ENCODE peak calls at places on chromosome 11, in ten cellular contexts. B is K562, M is stomach, I is testis, U is A549, H is adrenal gland, V is transverse colon, X is ovary, Z is right lobe of liver, D is heart left ventricle. K is an unnamed sample. For H3K4me1 and H3K9me3, the result is how much of the 10 kb centered on the place peaks cover.

GRCh38 chr11:45453721-45454120 is 167.6 kb upstream of the SYT13 start:
- DNase-seq in B (no peak), M (no peak), I (no peak), U (no peak), H (no peak), V (no peak), X (no peak), Z (no peak), D (no peak), K (no peak)

GRCh38 chr11:132848336-132848735 is 684.0 kb downstream of the OPCML start:
- DNase-seq in B (no peak), M (no peak), I (no peak), U (no peak), H (no peak), V (no peak), X (no peak), Z (no peak), D (no peak), K (no peak)

GRCh38 chr11:60774726-60775125 is 10.4 kb upstream of the MS4A10 start:
- DNase-seq in B (no peak), M (no peak), I (no peak), U (no peak), H (no peak), V (no peak), X (no peak), Z (no peak), D (no peak), K (no peak)

GRCh38 chr11:134032501-134033091 is 36.3 kb upstream of the JAM3 start:
- DNase-seq in B (no peak), M (no peak), I (peak), U (no peak), H (no peak), V (no peak), X (no peak), Z (no peak), D (peak), K (peak)

GRCh38 chr11:117816846-117817212 is 7.7 kb downstream of the FXYD2 start:
- DNase-seq in B (no peak), M (no peak), I (no peak), U (no peak), H (peak), V (no peak), X (no peak), Z (no peak), D (peak), K (no peak)

GRCh38 chr11:102120006-102120405 is 9.8 kb downstream of the YAP1 start:
- DNase-seq in B (no peak), M (no peak), I (no peak), U (peak), H (no peak), V (no peak), X (no peak), Z (no peak), D (no peak), K (no peak)

GRCh38 chr11:14275081-14275480 is 83.9 kb downstream of the RRAS2 start:
- DNase-seq in B (no peak), M (no peak), I (no peak), U (no peak), H (no peak), V (no peak), X (no peak), Z (no peak), D (no peak), K (no peak)

GRCh38 chr11:61695917-61696316 is 15.7 kb downstream of the DAGLA start:
- DNase-seq in B (no peak), M (peak), I (peak), U (peak), H (peak), V (peak), X (peak), Z (peak), D (peak), K (peak)

GRCh38 chr11:75078233-75078632 is 18.4 kb downstream of the OR2AT4 start:
- DNase-seq in B (no peak), M (no peak), I (no peak), U (no peak), H (no peak), V (no peak), X (no peak), Z (no peak), D (no peak), K (no peak)

GRCh38 chr11:33542921-33543320 is 157.7 kb downstream of the C11orf91 start:
- DNase-seq in B (peak), M (peak), I (peak), U (peak), H (peak), V (peak), X (peak), Z (peak), D (no peak), K (peak)

GRCh38 chr11:29685361-29685760 is 331.5 kb downstream of the KCNA4 start:
- DNase-seq in B (no peak), M (no peak), I (no peak), U (no peak), H (no peak), V (no peak), X (no peak), Z (no peak), D (no peak), K (no peak)

GRCh38 chr11:69636512-69636866 is 4.5 kb upstream of the CCND1 start:
- DNase-seq in B (no peak), M (peak), I (peak), U (peak), H (peak), V (peak), X (peak), Z (peak), D (peak), K (no peak)

GRCh38 chr11:45857834-45858492 is 10.7 kb downstream of the CRY2 start:
- DNase-seq in B (no peak), M (peak), I (peak), U (no peak), H (peak), V (no peak), X (peak), Z (no peak), D (no peak), K (peak)

GRCh38 chr11:79940976-79941735 is 500.3 kb upstream of the TENM4 start:
- DNase-seq in B (no peak), M (no peak), I (no peak), U (no peak), H (no peak), V (no peak), X (no peak), Z (no peak), D (no peak), K (no peak)

GRCh38 chr11:57001674-57002401 is 13.1 kb downstream of the OR5AK2 start:
- DNase-seq in B (peak), M (no peak), I (no peak), U (no peak), H (no peak), V (no peak), X (no peak), Z (no peak), D (no peak), K (no peak)

GRCh38 chr11:134592391-134592990 is 180.4 kb upstream of the B3GAT1 start:
- DNase-seq in B (peak), M (peak), I (peak), U (no peak), H (peak), V (peak), X (no peak), Z (peak), D (no peak), K (no peak)

GRCh38 chr11:118417801-118418200 is 16.4 kb downstream of the ATP5MG start:
- DNase-seq in B (no peak), M (no peak), I (no peak), U (no peak), H (no peak), V (no peak), X (no peak), Z (no peak), D (no peak), K (no peak)

GRCh38 chr11:18676803-18677202 is 21.8 kb upstream of the TMEM86A start:
- DNase-seq in B (no peak), M (no peak), I (no peak), U (no peak), H (no peak), V (no peak), X (no peak), Z (no peak), D (no peak), K (no peak)

GRCh38 chr11:46808804-46809431 is 37.2 kb downstream of the CKAP5 start:
- DNase-seq in B (peak), M (no peak), I (no peak), U (peak), H (no peak), V (no peak), X (no peak), Z (no peak), D (no peak), K (no peak)

GRCh38 chr11:30760341-30760740 is 174.2 kb upstream of the MPPED2 start:
- DNase-seq in B (no peak), M (no peak), I (no peak), U (no peak), H (no peak), V (no peak), X (no peak), Z (no peak), D (no peak), K (no peak)

GRCh38 chr11:118152552-118153471 is at the start of gene SCN4B:
- DNase-seq in B (peak), M (peak), I (peak), U (peak), H (peak), V (peak), X (peak), Z (peak), D (peak), K (peak)

GRCh38 chr11:26418391-26418790 is 86.5 kb downstream of the ANO3 start:
- DNase-seq in B (no peak), M (no peak), I (no peak), U (no peak), H (no peak), V (no peak), X (no peak), Z (no peak), D (no peak), K (no peak)

GRCh38 chr11:9625158-9625557 is 38.7 kb upstream of the SWAP70 start:
- DNase-seq in B (no peak), M (no peak), I (peak), U (no peak), H (no peak), V (no peak), X (no peak), Z (no peak), D (no peak), K (peak)

GRCh38 chr11:7826316-7826715 is 29.6 kb upstream of the OR5P2 start:
- DNase-seq in B (no peak), M (no peak), I (no peak), U (no peak), H (no peak), V (no peak), X (no peak), Z (no peak), D (no peak), K (no peak)

GRCh38 chr11:10666556-10666955 is 27.0 kb downstream of the IRAG1 start:
- DNase-seq in B (peak), M (no peak), I (no peak), U (no peak), H (no peak), V (no peak), X (no peak), Z (no peak), D (no peak), K (no peak)

GRCh38 chr11:44178381-44178780 is 82.9 kb downstream of the EXT2 start:
- DNase-seq in B (peak), M (no peak), I (no peak), U (no peak), H (no peak), V (no peak), X (no peak), Z (no peak), D (no peak), K (no peak)

GRCh38 chr11:134664863-134665535 is 253.0 kb upstream of the B3GAT1 start:
- DNase-seq in B (no peak), M (peak), I (no peak), U (no peak), H (no peak), V (no peak), X (no peak), Z (no peak), D (no peak), K (no peak)

GRCh38 chr11:7538023-7538422 is 24.2 kb downstream of the PPFIBP2 start:
- DNase-seq in B (no peak), M (no peak), I (peak), U (no peak), H (no peak), V (no peak), X (no peak), Z (no peak), D (no peak), K (peak)

GRCh38 chr11:69447786-69448185 is 33.7 kb upstream of the LINC01488 start:
- DNase-seq in B (no peak), M (peak), I (no peak), U (no peak), H (no peak), V (no peak), X (no peak), Z (peak), D (peak), K (no peak)

GRCh38 chr11:126360049-126360446 is 4.6 kb downstream of the ST3GAL4 start:
- DNase-seq in B (no peak), M (no peak), I (no peak), U (no peak), H (no peak), V (no peak), X (no peak), Z (no peak), D (no peak), K (no peak)

GRCh38 chr11:57568330-57568766 is 876 bp upstream of the UBE2L6 start:
- DNase-seq in B (peak), M (no peak), I (no peak), U (no peak), H (no peak), V (no peak), X (peak), Z (no peak), D (no peak), K (peak)

GRCh38 chr11:34266090-34266912 is 91.5 kb downstream of the ABTB2 start:
- DNase-seq in B (peak), M (no peak), I (peak), U (no peak), H (no peak), V (no peak), X (peak), Z (no peak), D (no peak), K (peak)

GRCh38 chr11:70084046-70084984 is 6.2 kb downstream of the ANO1 start:
- DNase-seq in B (no peak), M (no peak), I (no peak), U (no peak), H (no peak), V (no peak), X (no peak), Z (no peak), D (peak), K (no peak)

GRCh38 chr11:111983187-111983986 is 41.8 kb upstream of the DLAT start:
- DNase-seq in B (peak), M (peak), I (no peak), U (no peak), H (no peak), V (peak), X (no peak), Z (peak), D (no peak), K (no peak)

GRCh38 chr11:29432719-29433325 is 584.0 kb downstream of the KCNA4 start:
- DNase-seq in B (peak), M (no peak), I (no peak), U (peak), H (no peak), V (no peak), X (no peak), Z (no peak), D (no peak), K (no peak)

GRCh38 chr11:72226701-72227100 is 2.1 kb downstream of the INPPL1 start:
- DNase-seq in B (no peak), M (peak), I (peak), U (no peak), H (no peak), V (no peak), X (no peak), Z (no peak), D (no peak), K (no peak)

GRCh38 chr11:116373107-116373506 is 399.7 kb downstream of the BUD13 start:
- DNase-seq in B (no peak), M (no peak), I (no peak), U (no peak), H (no peak), V (no peak), X (no peak), Z (no peak), D (no peak), K (no peak)

GRCh38 chr11:131993291-131993690 is 622.9 kb downstream of the NTM start:
- DNase-seq in B (no peak), M (no peak), I (no peak), U (no peak), H (no peak), V (no peak), X (no peak), Z (no peak), D (no peak), K (no peak)

DNA sequence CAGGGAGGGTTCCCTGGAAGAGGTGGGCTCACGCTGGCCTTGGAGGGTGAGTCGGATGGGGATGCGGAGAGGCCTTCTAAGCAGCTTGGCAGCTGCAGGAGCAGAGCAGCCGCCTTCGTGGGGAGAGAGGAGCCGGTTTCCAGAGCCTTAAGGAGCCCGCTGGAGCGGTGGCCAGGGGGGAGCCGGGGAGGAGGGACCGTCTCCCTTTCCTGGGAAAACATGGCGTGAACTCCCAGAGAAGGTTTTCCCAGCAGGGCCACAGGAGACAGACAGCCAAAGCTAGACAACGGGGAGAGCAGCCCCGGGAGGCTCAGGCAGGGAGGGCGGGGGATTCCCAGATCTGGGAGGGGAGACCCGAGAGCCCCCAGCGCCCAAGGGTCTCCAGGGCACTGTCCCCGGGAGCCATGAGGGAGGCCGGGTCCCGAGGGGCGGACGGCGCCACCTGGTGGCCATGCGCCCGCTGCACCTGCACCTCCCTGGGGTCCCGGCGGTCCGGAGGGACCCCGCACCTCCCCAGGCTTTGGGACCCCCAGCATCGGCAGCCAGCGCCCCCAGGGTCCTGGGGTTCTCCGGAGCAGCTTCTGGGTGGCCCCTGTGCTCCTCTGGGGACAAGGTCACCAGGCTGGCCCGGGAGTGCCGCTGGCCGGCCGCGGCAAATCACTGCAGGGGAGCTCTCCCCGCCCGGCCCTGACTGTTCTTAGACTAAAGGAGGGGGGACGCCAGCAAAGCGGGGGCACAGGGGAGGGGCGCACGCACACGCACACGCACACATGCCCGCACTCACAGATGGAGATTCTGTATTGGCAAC is 2.4 kb upstream of the SYT8 start:
- DNase-seq in B (peak), M (peak), I (peak), U (peak), H (peak), V (peak), X (peak), Z (peak), D (peak), K (peak)
- H3K4me1 ChIP-seq in B (under half), M (half or more), I (under half), U (half or more), H (under half), V (under half), X (under half), Z (under half), D (under half), K (under half)

GRCh38 chr11:106061936-106062591 is 15.1 kb downstream of the KBTBD3 start:
- DNase-seq in B (no peak), M (no peak), I (no peak), U (no peak), H (no peak), V (no peak), X (no peak), Z (no peak), D (no peak), K (no peak)
- TF ChIP-seq POLR2A in B (no peak), M (no peak), I (no peak), U (no peak), H (no peak), V (no peak), X (no peak), Z (no peak), D (no peak), K (no peak)

DNA sequence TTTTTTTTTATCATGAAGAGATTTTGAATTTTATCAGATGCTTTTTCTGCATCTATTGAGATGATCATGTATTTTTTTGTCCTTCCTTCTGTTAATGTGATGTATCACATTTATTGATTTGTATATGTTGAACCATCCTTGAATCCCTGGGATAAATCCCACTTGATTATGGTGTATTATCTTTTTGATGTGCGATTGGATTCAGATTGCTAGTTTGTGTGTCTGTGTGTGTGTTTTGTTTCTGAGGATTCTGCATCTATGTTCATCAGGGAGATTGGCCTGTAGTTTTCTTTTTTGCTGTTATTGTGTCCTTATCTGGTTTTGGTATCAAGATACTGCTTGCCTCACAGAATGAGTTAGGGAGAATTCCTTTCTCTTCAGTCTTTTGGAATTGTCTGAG is 52.6 kb downstream of the KCNQ1OT1 start:
- DNase-seq in B (no peak), M (no peak), I (no peak), U (no peak), H (no peak), V (no peak), X (no peak), Z (no peak), D (no peak), K (no peak)
- H3K9me3 ChIP-seq in B (under half), M (half or more), I (under half), U (half or more), H (half or more), V (half or more), X (under half), Z (under half), D (half or more), K (under half)

DNA sequence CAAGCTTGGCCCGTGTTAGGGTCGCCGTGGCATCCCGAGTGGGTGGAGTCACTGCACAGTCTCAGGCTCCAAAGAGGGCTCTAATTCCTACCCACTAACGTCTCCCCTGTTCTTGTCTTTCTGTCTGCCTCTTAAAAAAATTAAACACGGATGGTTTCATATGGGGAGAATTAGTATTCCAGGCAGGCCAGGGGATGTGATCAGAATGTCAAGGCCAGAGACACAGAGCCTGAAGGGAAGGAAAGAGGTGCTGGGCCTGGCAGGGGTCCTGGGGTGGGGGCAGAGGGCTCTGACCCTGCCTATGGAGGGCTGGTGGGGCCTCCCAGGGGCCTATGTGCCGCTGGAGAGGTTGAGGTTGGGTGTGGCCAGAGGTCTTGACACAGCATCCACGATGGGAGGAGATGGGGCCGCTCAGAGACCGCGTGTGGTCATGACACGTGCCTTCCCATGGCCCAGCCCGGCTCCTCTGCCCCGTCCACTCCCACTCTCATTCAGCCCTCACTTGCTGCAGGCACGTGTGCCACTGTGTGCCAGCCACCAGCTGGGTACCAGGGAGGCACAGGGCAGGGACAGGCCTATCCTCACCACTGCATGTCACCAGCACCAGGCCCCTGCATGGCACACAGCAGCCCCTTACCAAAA is 56.5 kb downstream of the FLRT1 start:
- DNase-seq in B (peak), M (no peak), I (peak), U (no peak), H (no peak), V (no peak), X (no peak), Z (no peak), D (no peak), K (no peak)
- H3K4me1 ChIP-seq in B (half or more), M (half or more), I (under half), U (half or more), H (under half), V (under half), X (under half), Z (under half), D (under half), K (under half)